ENCODE peak calls at places on chromosomes 3 and 15, in six cellular contexts. S is H1, W is HepG2, B is GM12891, F is K562, G is GM12878. R is an unnamed sample.

GRCh38 chr15:99154271-99154670 is 49.4 kb downstream of the SYNM start:
- DNase-seq in S (no peak), W (no peak), B (no peak), F (no peak), G (no peak), R (no peak)

GRCh38 chr3:71991681-71992080 is 206.7 kb upstream of the PROK2 start:
- DNase-seq in S (no peak), W (no peak), B (no peak), F (no peak), G (no peak), R (no peak)

GRCh38 chr3:163708428-163708827 is 1369.9 kb downstream of the SI start:
- DNase-seq in S (no peak), W (no peak), B (no peak), F (no peak), G (no peak), R (no peak)

GRCh38 chr3:113536627-113537101 is 4.3 kb downstream of the SIDT1 start:
- DNase-seq in S (no peak), W (no peak), B (no peak), F (no peak), G (no peak), R (no peak)

GRCh38 chr15:101451192-101451799 is 38.2 kb downstream of the PCSK6 start:
- DNase-seq in S (no peak), W (no peak), B (no peak), F (peak; percentile 89), G (no peak), R (no peak)

GRCh38 chr3:149670742-149671492 is 13.1 kb upstream of the WWTR1 start:
- DNase-seq in S (no peak), W (peak; percentile 47), B (no peak), F (no peak), G (no peak), R (no peak)

GRCh38 chr3:134652409-134652831 is 1.6 kb upstream of the KY start:
- DNase-seq in S (no peak), W (no peak), B (no peak), F (no peak), G (no peak), R (no peak)

GRCh38 chr3:168250415-168250861 is 154.7 kb upstream of the GOLIM4 start:
- DNase-seq in S (no peak), W (no peak), B (no peak), F (no peak), G (no peak), R (peak; percentile 11)

GRCh38 chr3:12294885-12295580 is 6.2 kb downstream of the PPARG start:
- DNase-seq in S (no peak), W (no peak), B (no peak), F (no peak), G (no peak), R (no peak)

GRCh38 chr15:44394062-44394461 is 33.4 kb upstream of the CTDSPL2 start:
- DNase-seq in S (no peak), W (peak; percentile 43), B (no peak), F (no peak), G (no peak), R (no peak)

GRCh38 chr3:136070334-136070733 is 104.8 kb downstream of the PPP2R3A start:
- DNase-seq in S (no peak), W (no peak), B (no peak), F (no peak), G (no peak), R (no peak)

GRCh38 chr3:86794336-86795065 is 196.4 kb downstream of the VGLL3 start:
- DNase-seq in S (no peak), W (no peak), B (no peak), F (no peak), G (no peak), R (no peak)

GRCh38 chr15:92958105-92958504 is 58.0 kb downstream of the CHD2 start:
- DNase-seq in S (no peak), W (no peak), B (no peak), F (no peak), G (no peak), R (no peak)

DNA sequence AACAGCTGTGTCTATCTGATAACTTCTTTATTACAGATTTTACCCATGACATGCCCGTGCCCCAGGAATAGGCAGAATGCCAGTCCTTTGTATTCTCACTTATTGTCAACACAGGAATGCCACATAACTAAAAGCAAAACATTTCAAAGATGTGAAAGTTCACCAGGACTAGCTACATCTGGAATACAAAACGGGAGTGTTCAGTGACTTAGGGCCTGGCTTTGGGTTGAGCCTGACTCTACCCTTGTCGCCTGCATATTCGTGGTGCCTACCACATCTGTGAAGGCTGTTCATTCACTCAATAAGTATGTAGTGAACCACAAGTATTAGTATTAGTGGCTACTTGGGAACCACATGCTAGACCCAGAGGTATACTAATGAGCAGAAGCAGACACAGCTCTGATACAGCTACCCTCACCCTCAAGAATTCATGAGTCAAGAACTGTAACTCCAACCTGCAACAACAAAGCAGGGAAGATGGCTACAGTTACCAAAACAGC is 2.8 kb downstream of the TNFSF10 start:
- DNase-seq in S (no peak), W (no peak), B (no peak), F (no peak), G (peak; percentile 53), R (no peak)
- TF ChIP-seq POLR2A in S (no peak), W (no peak), B (no peak), F (no peak), G (no peak), R (no peak)

GRCh38 chr15:62961134-62961533 is 81.4 kb upstream of the TPM1 start:
- DNase-seq in S (no peak), W (no peak), B (no peak), F (no peak), G (no peak), R (no peak)

GRCh38 chr15:62958528-62958927 is 84.0 kb upstream of the TPM1 start:
- DNase-seq in S (no peak), W (no peak), B (no peak), F (no peak), G (no peak), R (no peak)

GRCh38 chr15:62953496-62953895 is 89.1 kb upstream of the TPM1 start:
- DNase-seq in S (no peak), W (no peak), B (no peak), F (no peak), G (no peak), R (no peak)

GRCh38 chr15:62958944-62959343 is 83.6 kb upstream of the TPM1 start:
- DNase-seq in S (no peak), W (no peak), B (no peak), F (no peak), G (no peak), R (no peak)

DNA sequence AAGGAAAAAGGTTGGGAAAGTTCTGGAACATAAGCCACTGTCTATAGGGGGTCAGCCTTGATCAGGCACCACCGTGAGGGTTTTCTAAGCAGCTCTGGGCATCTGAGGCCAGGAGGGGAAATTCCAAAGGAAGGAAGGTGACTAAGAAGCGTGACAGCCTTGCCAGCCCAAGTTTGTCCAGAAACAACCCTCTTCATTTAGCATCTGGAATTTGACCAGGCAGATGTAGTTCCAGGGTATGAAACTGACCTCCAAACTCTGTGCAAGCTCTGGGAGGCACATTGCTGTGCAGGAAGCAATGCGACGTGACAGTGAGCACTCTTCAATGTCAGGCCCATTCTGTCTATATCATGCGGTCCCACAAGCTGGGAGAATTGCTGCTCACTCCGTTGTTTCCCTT is 85.4 kb upstream of the TPM1 start:
- DNase-seq in S (no peak), W (no peak), B (no peak), F (no peak), G (no peak), R (no peak)
- TF ChIP-seq TAF1 in S (no peak), W (no peak), B (no peak), F (no peak), G (no peak), R (no peak)

DNA sequence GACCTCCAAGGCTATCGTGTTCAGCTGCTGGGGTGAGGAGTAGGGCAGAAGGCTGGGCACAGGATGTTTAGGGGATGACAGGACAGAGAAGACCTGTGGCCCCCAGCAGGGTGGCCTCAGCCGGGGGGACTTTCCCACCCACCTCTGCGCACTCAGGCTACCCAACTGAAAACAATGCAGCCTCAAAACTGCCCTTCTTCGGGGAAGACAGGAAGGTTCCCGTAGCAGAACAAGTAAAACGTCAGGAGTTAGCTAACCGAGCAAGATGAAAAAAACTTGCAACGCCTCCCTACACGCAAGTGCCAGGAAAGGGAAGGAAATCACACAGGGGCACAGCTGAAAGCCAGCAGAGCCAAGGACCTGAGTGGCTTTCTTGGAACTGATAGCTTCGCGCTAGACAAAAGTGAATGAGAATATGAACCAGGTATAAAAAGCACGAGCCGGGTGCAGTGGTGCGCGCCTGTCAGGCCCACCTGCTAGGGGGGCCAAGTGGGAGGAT is 38.4 kb upstream of the FURIN start:
- DNase-seq in S (no peak), W (no peak), B (no peak), F (no peak), G (no peak), R (no peak)
- TF ChIP-seq POLR2AphosphoS5 in S (no peak), W (no peak), B (no peak), F (no peak), G (no peak), R (no peak)

GRCh38 chr3:52254608-52255007 is 9.0 kb downstream of the PPM1M start:
- DNase-seq in S (no peak), W (no peak), B (no peak), F (no peak), G (no peak), R (no peak)
- TF ChIP-seq POLR2A in S (no peak), W (no peak), B (no peak), F (no peak), G (no peak), R (no peak)